ENCODE peak calls at places on chromosomes 5 and 9, in seven cellular contexts. One of them, this sample, is unnamed.
A peak's percentile ranks its signal among the peaks of the same experiment; 100 is the strongest.

GRCh38 chr5:77168187-77168883 is 42.1 kb upstream of the PDE8B start:
- DNase-seq in T-helper 1 cell: no peak
- DNase-seq in nephron progenitor cell: no peak
- DNase-seq in non-pigmented ciliary epithelial cell: no peak
- DNase-seq in NCI-H1436: no peak
- DNase-seq in IMR-90: peak; percentile 57
- DNase-seq in mesendoderm: no peak
- DNase-seq in this sample: peak; percentile 80

GRCh38 chr9:134887686-134888602 is 7.3 kb downstream of the FCN2 start:
- DNase-seq in T-helper 1 cell: no peak
- DNase-seq in nephron progenitor cell: no peak
- DNase-seq in non-pigmented ciliary epithelial cell: no peak
- DNase-seq in NCI-H1436: no peak
- DNase-seq in IMR-90: no peak
- DNase-seq in mesendoderm: no peak
- DNase-seq in this sample: peak; percentile 19

GRCh38 chr5:126445502-126446174 is 22.4 kb downstream of the GRAMD2B start:
- DNase-seq in T-helper 1 cell: no peak
- DNase-seq in nephron progenitor cell: no peak
- DNase-seq in non-pigmented ciliary epithelial cell: no peak
- DNase-seq in NCI-H1436: no peak
- DNase-seq in IMR-90: peak; percentile 46
- DNase-seq in mesendoderm: no peak
- DNase-seq in this sample: no peak

GRCh38 chr9:126357074-126357473 is 30.4 kb downstream of the MVB12B start:
- DNase-seq in T-helper 1 cell: no peak
- DNase-seq in nephron progenitor cell: no peak
- DNase-seq in non-pigmented ciliary epithelial cell: no peak
- DNase-seq in NCI-H1436: no peak
- DNase-seq in IMR-90: no peak
- DNase-seq in mesendoderm: no peak
- DNase-seq in this sample: no peak

GRCh38 chr5:33890633-33891032 is 1.2 kb downstream of the ADAMTS12 start:
- DNase-seq in T-helper 1 cell: no peak
- DNase-seq in nephron progenitor cell: peak; percentile 23
- DNase-seq in non-pigmented ciliary epithelial cell: no peak
- DNase-seq in NCI-H1436: no peak
- DNase-seq in IMR-90: peak; percentile 51
- DNase-seq in mesendoderm: peak; percentile 54
- DNase-seq in this sample: no peak

GRCh38 chr5:152514827-152515397 is 109.8 kb upstream of the NMUR2 start:
- DNase-seq in T-helper 1 cell: no peak
- DNase-seq in nephron progenitor cell: no peak
- DNase-seq in non-pigmented ciliary epithelial cell: peak; percentile 1
- DNase-seq in NCI-H1436: peak; percentile 38
- DNase-seq in IMR-90: peak; percentile 11
- DNase-seq in mesendoderm: peak; percentile 37
- DNase-seq in this sample: no peak

GRCh38 chr5:60701317-60701988 is 1.5 kb upstream of the DEPDC1B start:
- DNase-seq in T-helper 1 cell: no peak
- DNase-seq in nephron progenitor cell: no peak
- DNase-seq in non-pigmented ciliary epithelial cell: no peak
- DNase-seq in NCI-H1436: no peak
- DNase-seq in IMR-90: no peak
- DNase-seq in mesendoderm: peak; percentile 29
- DNase-seq in this sample: no peak

GRCh38 chr9:74951107-74951720 is 1.5 kb downstream of the C9orf40 start:
- DNase-seq in T-helper 1 cell: no peak
- DNase-seq in nephron progenitor cell: no peak
- DNase-seq in non-pigmented ciliary epithelial cell: no peak
- DNase-seq in NCI-H1436: no peak
- DNase-seq in IMR-90: no peak
- DNase-seq in mesendoderm: no peak
- DNase-seq in this sample: no peak

GRCh38 chr5:6733411-6734242 is 20.4 kb downstream of the TENT4A start:
- DNase-seq in T-helper 1 cell: no peak
- DNase-seq in nephron progenitor cell: no peak
- DNase-seq in non-pigmented ciliary epithelial cell: peak; percentile 72
- DNase-seq in NCI-H1436: no peak
- DNase-seq in IMR-90: peak; percentile 94
- DNase-seq in mesendoderm: no peak
- DNase-seq in this sample: no peak

GRCh38 chr9:106179181-106179580 is 484.8 kb downstream of the TMEM38B start:
- DNase-seq in T-helper 1 cell: no peak
- DNase-seq in nephron progenitor cell: no peak
- DNase-seq in non-pigmented ciliary epithelial cell: no peak
- DNase-seq in NCI-H1436: no peak
- DNase-seq in IMR-90: no peak
- DNase-seq in mesendoderm: no peak
- DNase-seq in this sample: no peak

GRCh38 chr9:98795970-98796363 is 388 bp downstream of the ANKS6 start:
- DNase-seq in T-helper 1 cell: peak; percentile 7
- DNase-seq in nephron progenitor cell: no peak
- DNase-seq in non-pigmented ciliary epithelial cell: no peak
- DNase-seq in NCI-H1436: no peak
- DNase-seq in IMR-90: no peak
- DNase-seq in mesendoderm: no peak
- DNase-seq in this sample: peak; percentile 46

GRCh38 chr9:76365028-76365427 is 29.2 kb downstream of the RFK start:
- DNase-seq in T-helper 1 cell: no peak
- DNase-seq in nephron progenitor cell: no peak
- DNase-seq in non-pigmented ciliary epithelial cell: no peak
- DNase-seq in NCI-H1436: no peak
- DNase-seq in IMR-90: peak; percentile 38
- DNase-seq in mesendoderm: peak; percentile 87
- DNase-seq in this sample: no peak

GRCh38 chr5:42970636-42971559 is 69.2 kb downstream of the ANXA2R start:
- DNase-seq in T-helper 1 cell: no peak
- DNase-seq in nephron progenitor cell: no peak
- DNase-seq in non-pigmented ciliary epithelial cell: no peak
- DNase-seq in NCI-H1436: no peak
- DNase-seq in IMR-90: no peak
- DNase-seq in mesendoderm: peak; percentile 44
- DNase-seq in this sample: no peak

GRCh38 chr5:179195561-179196419 is 135.6 kb downstream of the ZNF354C start:
- DNase-seq in T-helper 1 cell: no peak
- DNase-seq in nephron progenitor cell: peak; percentile 1
- DNase-seq in non-pigmented ciliary epithelial cell: no peak
- DNase-seq in NCI-H1436: no peak
- DNase-seq in IMR-90: no peak
- DNase-seq in mesendoderm: no peak
- DNase-seq in this sample: no peak

GRCh38 chr5:174751154-174751990 is 27.0 kb downstream of the MSX2 start:
- DNase-seq in T-helper 1 cell: no peak
- DNase-seq in nephron progenitor cell: peak; percentile 72
- DNase-seq in non-pigmented ciliary epithelial cell: no peak
- DNase-seq in NCI-H1436: no peak
- DNase-seq in IMR-90: no peak
- DNase-seq in mesendoderm: peak; percentile 61
- DNase-seq in this sample: no peak

GRCh38 chr5:92907914-92908606 is 673.0 kb downstream of the NR2F1-AS1 start:
- DNase-seq in T-helper 1 cell: no peak
- DNase-seq in nephron progenitor cell: no peak
- DNase-seq in non-pigmented ciliary epithelial cell: no peak
- DNase-seq in NCI-H1436: no peak
- DNase-seq in IMR-90: peak; percentile 75
- DNase-seq in mesendoderm: no peak
- DNase-seq in this sample: no peak

GRCh38 chr5:123819818-123820217 is 307.8 kb downstream of the CSNK1G3 start:
- DNase-seq in T-helper 1 cell: no peak
- DNase-seq in nephron progenitor cell: no peak
- DNase-seq in non-pigmented ciliary epithelial cell: peak; percentile 98
- DNase-seq in NCI-H1436: no peak
- DNase-seq in IMR-90: peak; percentile 93
- DNase-seq in mesendoderm: no peak
- DNase-seq in this sample: no peak

GRCh38 chr9:97315550-97315949 is 8.1 kb downstream of the CCDC180 start:
- DNase-seq in T-helper 1 cell: no peak
- DNase-seq in nephron progenitor cell: no peak
- DNase-seq in non-pigmented ciliary epithelial cell: no peak
- DNase-seq in NCI-H1436: no peak
- DNase-seq in IMR-90: peak; percentile 33
- DNase-seq in mesendoderm: no peak
- DNase-seq in this sample: no peak

GRCh38 chr9:99118782-99119466 is 14.0 kb downstream of the TGFBR1 start:
- DNase-seq in T-helper 1 cell: peak; percentile 19
- DNase-seq in nephron progenitor cell: no peak
- DNase-seq in non-pigmented ciliary epithelial cell: no peak
- DNase-seq in NCI-H1436: no peak
- DNase-seq in IMR-90: no peak
- DNase-seq in mesendoderm: no peak
- DNase-seq in this sample: no peak

GRCh38 chr5:135095052-135095715 is 61.2 kb upstream of the PITX1 start:
- DNase-seq in T-helper 1 cell: no peak
- DNase-seq in nephron progenitor cell: no peak
- DNase-seq in non-pigmented ciliary epithelial cell: no peak
- DNase-seq in NCI-H1436: no peak
- DNase-seq in IMR-90: no peak
- DNase-seq in mesendoderm: no peak
- DNase-seq in this sample: no peak

GRCh38 chr5:72242796-72243475 is 77.1 kb downstream of the MRPS27 start:
- DNase-seq in T-helper 1 cell: no peak
- DNase-seq in nephron progenitor cell: peak; percentile 27
- DNase-seq in non-pigmented ciliary epithelial cell: no peak
- DNase-seq in NCI-H1436: no peak
- DNase-seq in IMR-90: no peak
- DNase-seq in mesendoderm: no peak
- DNase-seq in this sample: no peak

GRCh38 chr9:129607026-129607397 is 13.9 kb downstream of the C9orf50 start:
- DNase-seq in T-helper 1 cell: no peak
- DNase-seq in nephron progenitor cell: no peak
- DNase-seq in non-pigmented ciliary epithelial cell: no peak
- DNase-seq in NCI-H1436: no peak
- DNase-seq in IMR-90: no peak
- DNase-seq in mesendoderm: no peak
- DNase-seq in this sample: no peak

GRCh38 chr5:58366461-58366860 is 93.4 kb downstream of the PLK2 start:
- DNase-seq in T-helper 1 cell: no peak
- DNase-seq in nephron progenitor cell: no peak
- DNase-seq in non-pigmented ciliary epithelial cell: no peak
- DNase-seq in NCI-H1436: no peak
- DNase-seq in IMR-90: peak; percentile 45
- DNase-seq in mesendoderm: no peak
- DNase-seq in this sample: no peak